ENCODE peak calls at places on chromosome 12, in ten cellular contexts. B is neural progenitor cell; W is Karpas-422; X is NCI-H774; G is stimulated activated CD8-positive, alpha-beta memory T cell treated with anti-CD3 and anti-CD28 coated beads, Interleukin-15, amount 100 ng/mL, for 1 hour; A is effector memory CD4-positive, alpha-beta T cell; O is KBM-7; Y is CD8-positive, alpha-beta T cell; D is GM12891; Q is PC-3. E is an unnamed sample.

GRCh38 chr12:53530920-53531319 is 23.6 kb upstream of the NPFF start:
- DNase-seq in B (no peak), W (no peak), X (no peak), G (no peak), A (no peak), O (no peak), Y (no peak), D (no peak), Q (peak), E (no peak)

GRCh38 chr12:32034045-32034444 is 72.6 kb upstream of the BICD1 start:
- DNase-seq in B (no peak), W (no peak), X (no peak), G (no peak), A (no peak), O (no peak), Y (no peak), D (no peak), Q (no peak), E (no peak)

GRCh38 chr12:58967551-58967950 is 47.2 kb upstream of the LRIG3 start:
- DNase-seq in B (no peak), W (no peak), X (no peak), G (no peak), A (no peak), O (no peak), Y (no peak), D (no peak), Q (no peak), E (no peak)

GRCh38 chr12:34048714-34049113 is 26.4 kb downstream of the ALG10 start:
- DNase-seq in B (no peak), W (no peak), X (no peak), G (no peak), A (no peak), O (no peak), Y (no peak), D (no peak), Q (no peak), E (no peak)

GRCh38 chr12:92242917-92243316 is 97.3 kb upstream of the BTG1 start:
- DNase-seq in B (no peak), W (no peak), X (no peak), G (no peak), A (no peak), O (no peak), Y (no peak), D (no peak), Q (no peak), E (no peak)

GRCh38 chr12:13144266-13144828 is 40.9 kb upstream of the GSG1 start:
- DNase-seq in B (no peak), W (no peak), X (no peak), G (no peak), A (no peak), O (peak), Y (no peak), D (no peak), Q (no peak), E (no peak)

GRCh38 chr12:14577344-14577743 is 9.7 kb upstream of the PLBD1 start:
- DNase-seq in B (no peak), W (peak), X (no peak), G (no peak), A (no peak), O (peak), Y (no peak), D (no peak), Q (no peak), E (no peak)

GRCh38 chr12:30909088-30909688 is 17.4 kb upstream of the TSPAN11 start:
- DNase-seq in B (no peak), W (peak), X (no peak), G (no peak), A (no peak), O (no peak), Y (no peak), D (no peak), Q (no peak), E (no peak)

GRCh38 chr12:121861549-121862254 is 3.0 kb upstream of the HPD start:
- DNase-seq in B (peak), W (no peak), X (no peak), G (no peak), A (no peak), O (no peak), Y (no peak), D (no peak), Q (no peak), E (no peak)

GRCh38 chr12:29725587-29726320 is 58.0 kb downstream of the TMTC1 start:
- DNase-seq in B (no peak), W (no peak), X (no peak), G (no peak), A (no peak), O (no peak), Y (no peak), D (no peak), Q (no peak), E (no peak)

GRCh38 chr12:122909442-122910288 is 13.7 kb upstream of the VPS37B start:
- DNase-seq in B (peak), W (no peak), X (peak), G (no peak), A (no peak), O (no peak), Y (no peak), D (no peak), Q (no peak), E (no peak)

GRCh38 chr12:116916122-116916521 is 5.4 kb downstream of the FBXW8 start:
- DNase-seq in B (no peak), W (no peak), X (no peak), G (no peak), A (no peak), O (no peak), Y (no peak), D (no peak), Q (peak), E (no peak)

GRCh38 chr12:23084236-23084995 is 459.4 kb downstream of the ETNK1 start:
- DNase-seq in B (no peak), W (no peak), X (peak), G (no peak), A (no peak), O (no peak), Y (no peak), D (no peak), Q (peak), E (peak)

GRCh38 chr12:12319501-12320322 is 30.3 kb downstream of the MANSC1 start:
- DNase-seq in B (no peak), W (no peak), X (no peak), G (no peak), A (no peak), O (no peak), Y (no peak), D (no peak), Q (no peak), E (no peak)

GRCh38 chr12:75725505-75726120 is 214.2 kb upstream of the KRR1 start:
- DNase-seq in B (no peak), W (no peak), X (no peak), G (no peak), A (no peak), O (peak), Y (no peak), D (no peak), Q (peak), E (peak)

GRCh38 chr12:19772776-19773175 is 333.5 kb downstream of the AEBP2 start:
- DNase-seq in B (no peak), W (no peak), X (no peak), G (no peak), A (no peak), O (no peak), Y (no peak), D (no peak), Q (no peak), E (no peak)

GRCh38 chr12:124484526-124484953 is 82.9 kb downstream of the NCOR2 start:
- DNase-seq in B (no peak), W (no peak), X (no peak), G (no peak), A (no peak), O (peak), Y (no peak), D (no peak), Q (no peak), E (no peak)

GRCh38 chr12:25686351-25686750 is 133.3 kb upstream of the LMNTD1 start:
- DNase-seq in B (no peak), W (no peak), X (no peak), G (no peak), A (no peak), O (no peak), Y (no peak), D (no peak), Q (no peak), E (no peak)

E was measured in NCI-H460.